ENCODE peak calls at places on chromosomes 6 and 20, in nine cellular contexts. E is transverse colon, H is PC-9, Y is BE2C, P is AG09309, B is AG10803, O is K562, N is GM23248, I is HAP-1. K is an unnamed sample.
A peak's percentile ranks its signal among the peaks of the same experiment; 100 is the strongest.

GRCh38 chr6:122393339-122393896 is 6.0 kb upstream of the HSF2 start:
- DNase-seq in B (no peak), P (no peak), I (peak; percentile 32), N (peak; percentile 2), E (no peak), O (no peak), Y (no peak), H (no peak), K (no peak)

GRCh38 chr6:30793521-30794194 is 49.3 kb upstream of the IER3 start:
- DNase-seq in E (no peak), P (no peak), Y (no peak), N (peak; percentile 30), I (no peak), B (peak; percentile 68), O (no peak), H (no peak), K (no peak)

GRCh38 chr6:30357678-30358339 is 12.9 kb downstream of the RPP21 start:
- DNase-seq in N (peak; percentile 82), H (peak; percentile 31), I (peak; percentile 80), B (peak; percentile 71), O (peak; percentile 51), P (peak; percentile 37), E (peak; percentile 44), Y (peak; percentile 63), K (peak; percentile 19)

GRCh38 chr20:16444056-16444777 is 129.0 kb downstream of the KIF16B start:
- DNase-seq in B (peak; percentile 62), I (no peak), N (no peak), O (no peak), P (peak; percentile 10), Y (no peak), E (no peak), H (no peak), K (no peak)

GRCh38 chr6:39312912-39313525 is 1.2 kb downstream of the KCNK17 start:
- DNase-seq in H (no peak), E (no peak), N (no peak), P (no peak), Y (no peak), I (no peak), O (no peak), B (no peak), K (no peak)

GRCh38 chr6:4464638-4465037 is 311.6 kb upstream of the CDYL start:
- DNase-seq in B (no peak), H (no peak), N (no peak), O (no peak), P (no peak), I (no peak), E (no peak), Y (no peak), K (no peak)

GRCh38 chr6:53168516-53169257 is 20.0 kb upstream of the GCM1 start:
- DNase-seq in H (peak; percentile 34), I (no peak), O (no peak), P (no peak), B (peak; percentile 69), Y (no peak), N (peak; percentile 71), E (no peak), K (no peak)

GRCh38 chr6:140269766-140270165 is 895.3 kb upstream of the CITED2 start:
- DNase-seq in O (no peak), N (peak; percentile 54), Y (no peak), H (no peak), P (no peak), B (peak; percentile 26), I (no peak), E (no peak), K (no peak)

GRCh38 chr6:132235596-132236280 is 165.5 kb downstream of the MOXD1 start:
- DNase-seq in P (no peak), H (no peak), Y (no peak), E (no peak), B (peak; percentile 75), O (no peak), I (no peak), N (peak; percentile 50), K (no peak)

GRCh38 chr6:10429638-10430427 is 15.0 kb upstream of the TFAP2A start:
- DNase-seq in N (peak; percentile 79), P (no peak), Y (no peak), H (peak; percentile 40), B (peak; percentile 54), I (peak; percentile 58), O (peak; percentile 55), E (no peak), K (no peak)

GRCh38 chr6:155635416-155635815 is 179.8 kb upstream of the NOX3 start:
- DNase-seq in Y (no peak), O (no peak), B (no peak), P (no peak), H (no peak), N (no peak), I (peak; percentile 26), E (no peak), K (no peak)

GRCh38 chr6:167020211-167020610 is 21.0 kb downstream of the CEP43 start:
- DNase-seq in I (no peak), O (no peak), N (no peak), B (no peak), P (no peak), E (no peak), H (no peak), Y (no peak), K (no peak)

GRCh38 chr6:141153563-141153962 is 979.2 kb upstream of the GJE1 start:
- DNase-seq in E (no peak), N (no peak), H (no peak), Y (no peak), O (no peak), P (no peak), B (no peak), I (peak; percentile 70), K (no peak)

GRCh38 chr6:170369439-170369838 is 62.9 kb downstream of the FAM120B start:
- DNase-seq in H (no peak), B (no peak), O (no peak), N (no peak), P (no peak), Y (no peak), E (peak; percentile 59), I (no peak), K (no peak)

GRCh38 chr20:5316188-5317158 is at the start of gene PROKR2:
- DNase-seq in N (peak; percentile 4), H (no peak), Y (peak; percentile 19), I (peak; percentile 15), O (no peak), P (no peak), B (no peak), E (no peak), K (no peak)

GRCh38 chr20:44541957-44542356 is 20.1 kb upstream of the SERINC3 start:
- DNase-seq in O (no peak), N (no peak), E (no peak), H (no peak), B (no peak), P (no peak), I (no peak), Y (no peak), K (no peak)
- H3K4me3 ChIP-seq in O (no peak overlapping the region), N (no peak overlapping the region), E (no peak overlapping the region), H (no peak overlapping the region), B (no peak overlapping the region), P (no peak overlapping the region), I (no peak overlapping the region), Y (no peak overlapping the region), K (no peak overlapping the region)

GRCh38 chr6:55868910-55869479 is 6.4 kb downstream of the BMP5 start:
- DNase-seq in H (peak; percentile 35), O (no peak), Y (no peak), P (no peak), I (no peak), E (no peak), B (no peak), N (no peak), K (no peak)

GRCh38 chr6:55866110-55866509 is 9.3 kb downstream of the BMP5 start:
- DNase-seq in P (no peak), I (no peak), H (peak; percentile 38), O (no peak), E (no peak), N (no peak), Y (no peak), B (no peak), K (no peak)

GRCh38 chr6:55875420-55875819 is at the start of gene BMP5:
- DNase-seq in P (no peak), I (no peak), O (no peak), Y (no peak), N (no peak), H (no peak), E (no peak), B (no peak), K (no peak)

GRCh38 chr6:55874309-55874708 is 1.1 kb downstream of the BMP5 start:
- DNase-seq in B (no peak), P (no peak), Y (no peak), E (no peak), I (no peak), O (no peak), N (no peak), H (no peak), K (no peak)

GRCh38 chr6:55869731-55870130 is 5.7 kb downstream of the BMP5 start:
- DNase-seq in Y (no peak), I (no peak), H (peak; percentile 4), N (no peak), P (no peak), O (no peak), B (no peak), E (no peak), K (no peak)
- H3K4me3 ChIP-seq in Y (no peak overlapping the region), I (no peak overlapping the region), H (no peak overlapping the region), N (no peak overlapping the region), P (no peak overlapping the region), O (no peak overlapping the region), B (no peak overlapping the region), E (no peak overlapping the region), K (no peak overlapping the region)

GRCh38 chr20:40714109-40714508 is 25.1 kb upstream of the MAFB start:
- DNase-seq in I (no peak), E (no peak), O (no peak), H (no peak), B (no peak), P (no peak), N (no peak), Y (no peak), K (no peak)
- H3K4me3 ChIP-seq in I (no peak overlapping the region), E (no peak overlapping the region), O (no peak overlapping the region), H (no peak overlapping the region), B (no peak overlapping the region), P (no peak overlapping the region), N (no peak overlapping the region), Y (no peak overlapping the region), K (no peak overlapping the region)

DNA sequence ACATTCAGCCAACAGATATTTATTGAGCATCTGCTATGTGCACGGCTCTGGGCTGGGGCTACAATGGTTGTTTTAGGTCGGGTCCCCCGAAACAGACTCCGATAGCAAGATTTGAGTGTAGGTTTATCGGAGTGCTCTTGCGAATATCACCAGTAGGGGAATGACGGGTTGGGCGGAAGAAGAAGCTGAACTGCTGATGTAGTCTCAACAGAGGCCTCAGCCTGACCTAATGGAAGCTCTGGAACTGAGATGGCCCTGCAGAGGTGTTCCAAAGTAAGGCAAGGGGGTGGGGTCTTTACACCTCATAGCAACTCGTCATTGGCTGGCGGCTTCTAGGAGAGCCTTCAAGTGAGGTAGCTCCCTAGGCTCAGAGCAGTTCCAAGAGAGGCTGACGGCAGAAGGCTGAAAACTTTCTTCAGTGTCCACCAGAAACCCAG is 1.1 kb downstream of the L3MBTL1 start:
- DNase-seq in B (no peak), I (no peak), H (no peak), Y (no peak), P (no peak), E (no peak), O (peak; percentile 55), N (peak; percentile 11), K (no peak)
- H3K4me3 ChIP-seq in B (no peak overlapping the region), I (no peak overlapping the region), H (peak overlapping the region; percentile 97), Y (no peak overlapping the region), P (no peak overlapping the region), E (no peak overlapping the region), O (peak overlapping the region; percentile 65), N (peak overlapping the region; percentile 77), K (no peak overlapping the region)

GRCh38 chr20:63738687-63739128 is 868 bp upstream of the SLC2A4RG start:
- DNase-seq in B (peak; percentile 12), Y (peak; percentile 62), P (no peak), N (peak; percentile 56), I (no peak), O (peak; percentile 62), E (peak; percentile 80), H (no peak), K (no peak)
- H3K4me3 ChIP-seq in B (no peak overlapping the region), Y (peak overlapping the region; percentile 46), P (no peak overlapping the region), N (no peak overlapping the region), I (no peak overlapping the region), O (peak overlapping the region; percentile 32), E (peak overlapping the region; percentile 52), H (no peak overlapping the region), K (peak overlapping the region; percentile 41)